ENCODE peak calls at places on chromosomes 2 and 18, in six cellular contexts. K is colonic mucosa, C is HFFc6, E is H54, V is SHP77, Z is midbrain. U is an unnamed sample.
A peak's percentile ranks its signal among the peaks of the same experiment; 100 is the strongest.

GRCh38 chr2:43605079-43605655 is 9.3 kb upstream of the THADA start:
- DNase-seq in E (no peak), Z (peak; percentile 34), V (peak; percentile 50), C (peak; percentile 65), K (no peak), U (peak; percentile 19)

GRCh38 chr2:88810488-88810887 is 119.0 kb downstream of the RPIA start:
- DNase-seq in K (no peak), Z (no peak), V (no peak), C (no peak), E (no peak), U (no peak)

GRCh38 chr2:155546715-155547555 is 785.6 kb downstream of the NR4A2 start:
- DNase-seq in C (no peak), Z (no peak), E (peak; percentile 2), K (no peak), V (no peak), U (no peak)

GRCh38 chr2:110979834-110980612 is 140.7 kb upstream of the BCL2L11 start:
- DNase-seq in E (no peak), K (no peak), Z (no peak), C (no peak), V (no peak), U (no peak)

GRCh38 chr2:176129013-176129796 is at the start of gene HOXD8:
- DNase-seq in Z (no peak), V (peak; percentile 61), E (no peak), K (peak; percentile 72), C (peak; percentile 56), U (peak; percentile 74)

GRCh38 chr2:166766220-166766619 is 122.1 kb upstream of the XIRP2 start:
- DNase-seq in V (peak; percentile 5), K (no peak), E (no peak), C (no peak), Z (no peak), U (no peak)

GRCh38 chr18:60385693-60386092 is 13.1 kb upstream of the MC4R start:
- DNase-seq in Z (no peak), C (no peak), E (no peak), K (no peak), V (no peak), U (no peak)

GRCh38 chr18:75183524-75183923 is 25.4 kb downstream of the PTGR3 start:
- DNase-seq in Z (no peak), C (peak; percentile 19), V (no peak), K (no peak), E (no peak), U (no peak)

GRCh38 chr2:44766777-44767176 is 174.7 kb upstream of the SIX3 start:
- DNase-seq in Z (no peak), E (no peak), K (no peak), C (no peak), V (no peak), U (no peak)

GRCh38 chr2:217086038-217086522 is 226.2 kb upstream of the TNP1 start:
- DNase-seq in V (no peak), C (peak; percentile 35), K (no peak), Z (no peak), E (no peak), U (no peak)

GRCh38 chr2:29747786-29748470 is 173.5 kb downstream of the ALK start:
- DNase-seq in Z (no peak), K (no peak), V (no peak), E (peak; percentile 68), C (peak; percentile 94), U (no peak)

U was measured in endothelial cell.